ENCODE peak calls at places on chromosomes 7 and 10, in five cellular contexts. S is NCI-H2029; U is smooth muscle cell of the brain vasculature; G is stimulated activated CD4-positive, alpha-beta T cell treated with anti-CD3 and anti-CD28 coated beads, Interleukin-4, amount 100 ng/mL, for 24 hours; H is uterus. N is an unnamed sample.

GRCh38 chr10:7932301-7933036 is 114.2 kb downstream of the TAF3 start:
- DNase-seq in S (no peak), U (no peak), G (no peak), H (no peak), N (no peak)

GRCh38 chr10:6195376-6195775 is 7.4 kb upstream of the PFKFB3 start:
- DNase-seq in S (no peak), U (no peak), G (no peak), H (no peak), N (peak; percentile 92)

GRCh38 chr10:5198386-5198785 is 1.7 kb downstream of the AKR1C4 start:
- DNase-seq in S (no peak), U (no peak), G (no peak), H (no peak), N (no peak)

GRCh38 chr7:7354674-7355073 is 172.3 kb downstream of the C1GALT1 start:
- DNase-seq in S (no peak), U (no peak), G (no peak), H (no peak), N (no peak)

GRCh38 chr10:94314913-94315545 is 47.7 kb downstream of the NOC3L start:
- DNase-seq in S (no peak), U (peak; percentile 66), G (no peak), H (no peak), N (peak; percentile 61)

GRCh38 chr7:1092161-1092632 is 4.3 kb downstream of the GPER1 start:
- DNase-seq in S (no peak), U (no peak), G (no peak), H (no peak), N (no peak)

GRCh38 chr7:11328309-11328708 is 354.6 kb downstream of the PHF14 start:
- DNase-seq in S (no peak), U (no peak), G (no peak), H (no peak), N (no peak)

GRCh38 chr10:110456523-110457091 is 41.1 kb upstream of the DUSP5 start:
- DNase-seq in S (no peak), U (no peak), G (no peak), H (no peak), N (no peak)

GRCh38 chr10:86500846-86501245 is 20.7 kb downstream of the WAPL start:
- DNase-seq in S (no peak), U (no peak), G (no peak), H (no peak), N (peak; percentile 60)

GRCh38 chr7:105269397-105269796 is 119.3 kb downstream of the SRPK2 start:
- DNase-seq in S (no peak), U (no peak), G (no peak), H (no peak), N (no peak)

GRCh38 chr7:82441916-82442478 is 1.6 kb downstream of the CACNA2D1 start:
- DNase-seq in S (no peak), U (no peak), G (no peak), H (no peak), N (peak; percentile 48)

GRCh38 chr7:100827330-100828226 is at the start of gene EPHB4:
- DNase-seq in S (no peak), U (peak; percentile 66), G (no peak), H (peak; percentile 95), N (peak; percentile 94)

GRCh38 chr10:29304259-29305030 is 15.6 kb downstream of the LYZL1 start:
- DNase-seq in S (peak; percentile 18), U (peak; percentile 44), G (peak; percentile 27), H (peak; percentile 73), N (peak; percentile 81)

GRCh38 chr10:98168147-98168546 is 33.7 kb downstream of the R3HCC1L start:
- DNase-seq in S (no peak), U (no peak), G (no peak), H (no peak), N (no peak)

GRCh38 chr10:124092270-124093075 is 925 bp downstream of the CHST15 start:
- DNase-seq in S (no peak), U (no peak), G (peak; percentile 16), H (peak; percentile 49), N (peak; percentile 94)

GRCh38 chr10:43225787-43226153 is 41.1 kb downstream of the RASGEF1A start:
- DNase-seq in S (no peak), U (no peak), G (peak; percentile 39), H (no peak), N (peak; percentile 72)

GRCh38 chr7:80771523-80771922 is 133.1 kb downstream of the CD36 start:
- DNase-seq in S (no peak), U (no peak), G (no peak), H (no peak), N (no peak)

GRCh38 chr7:8363407-8364015 is 69.9 kb upstream of the NXPH1 start:
- DNase-seq in S (no peak), U (no peak), G (no peak), H (no peak), N (no peak)

GRCh38 chr10:85124592-85124991 is 796.2 kb downstream of the CCSER2 start:
- DNase-seq in S (no peak), U (no peak), G (no peak), H (no peak), N (no peak)

GRCh38 chr10:104309980-104310978 is 28.0 kb downstream of the ITPRIP start:
- DNase-seq in S (no peak), U (peak; percentile 59), G (no peak), H (no peak), N (peak; percentile 98)

GRCh38 chr7:132750530-132751281 is 174.4 kb upstream of the PLXNA4 start:
- DNase-seq in S (no peak), U (no peak), G (no peak), H (no peak), N (no peak)

GRCh38 chr7:157851501-157852067 is 514.8 kb downstream of the DNAJB6 start:
- DNase-seq in S (peak; percentile 64), U (no peak), G (peak; percentile 82), H (no peak), N (no peak)

GRCh38 chr10:62467509-62467908 is 93.3 kb downstream of the ZNF365 start:
- DNase-seq in S (no peak), U (no peak), G (no peak), H (no peak), N (peak; percentile 61)

GRCh38 chr10:123309740-123310139 is 155.5 kb downstream of the BUB3 start:
- DNase-seq in S (no peak), U (no peak), G (no peak), H (no peak), N (no peak)

GRCh38 chr10:30434273-30435067 is 486 bp downstream of the MAP3K8 start:
- DNase-seq in S (no peak), U (no peak), G (peak; percentile 65), H (peak; percentile 89), N (peak; percentile 93)

GRCh38 chr10:110107887-110108286 is 99.5 kb upstream of the MXI1 start:
- DNase-seq in S (no peak), U (no peak), G (no peak), H (no peak), N (peak; percentile 60)

GRCh38 chr10:6737080-6737641 is 157.1 kb upstream of the PRKCQ start:
- DNase-seq in S (no peak), U (no peak), G (no peak), H (no peak), N (no peak)

GRCh38 chr10:80459047-80459865 is 5.1 kb downstream of the TSPAN14 start:
- DNase-seq in S (no peak), U (no peak), G (peak; percentile 68), H (peak; percentile 36), N (peak; percentile 97)

N was measured in osteoblast.